ENCODE peak calls at places on chromosomes 11 and 22, in six cellular contexts. B is NCI-H1436; S is activated CD4-positive, alpha-beta T cell treated with anti-CD3 and anti-CD28 coated beads for 24 hours; X is HEK293T; G is PC-9; D is stimulated activated CD8-positive, alpha-beta memory T cell treated with anti-CD3 and anti-CD28 coated beads, Interleukin-4, amount 100 ng/mL, for 4 hours. O is an unnamed sample.

GRCh38 chr11:4087551-4087950 is 7.0 kb upstream of the RRM1 start:
- DNase-seq in B (no peak), S (no peak), D (no peak), G (no peak), X (no peak), O (no peak)

GRCh38 chr22:40436460-40437431 is 66.4 kb downstream of the SGSM3 start:
- DNase-seq in S (no peak), X (peak; percentile 58), D (no peak), B (peak; percentile 39), G (peak; percentile 44), O (peak; percentile 12)

GRCh38 chr22:28154856-28155255 is 235.8 kb upstream of the PITPNB start:
- DNase-seq in G (no peak), D (no peak), X (no peak), B (no peak), S (no peak), O (no peak)

GRCh38 chr11:40302669-40303068 is 1156.8 kb downstream of the LRRC4C start:
- DNase-seq in D (no peak), G (no peak), B (no peak), S (no peak), X (no peak), O (no peak)

GRCh38 chr11:75035911-75036536 is 47.3 kb downstream of the NEU3 start:
- DNase-seq in S (no peak), D (no peak), X (no peak), B (peak; percentile 3), G (peak; percentile 62), O (no peak)

GRCh38 chr11:111229604-111230003 is 15.9 kb upstream of the POU2AF2 start:
- DNase-seq in B (no peak), X (no peak), G (peak; percentile 29), D (no peak), S (no peak), O (no peak)

GRCh38 chr11:19079643-19080440 is 19.3 kb upstream of the MRGPRX2 start:
- DNase-seq in G (peak; percentile 100), S (no peak), D (no peak), B (no peak), X (no peak), O (no peak)

GRCh38 chr11:31106963-31107576 is 262.5 kb downstream of the DCDC1 start:
- DNase-seq in B (peak; percentile 22), S (peak; percentile 8), X (peak; percentile 64), D (no peak), G (peak; percentile 42), O (peak; percentile 1)

GRCh38 chr11:78961938-78962701 is 387.5 kb upstream of the NARS2 start:
- DNase-seq in D (no peak), B (peak; percentile 89), S (no peak), X (no peak), G (no peak), O (no peak)

GRCh38 chr11:62005231-62005661 is 37.8 kb upstream of the FTH1 start:
- DNase-seq in X (no peak), B (no peak), S (no peak), G (no peak), D (no peak), O (no peak)

GRCh38 chr11:1122356-1123002 is 35.3 kb upstream of the MUC5AC start:
- DNase-seq in D (no peak), S (no peak), X (no peak), G (no peak), B (no peak), O (no peak)

GRCh38 chr11:132848336-132848735 is 684.0 kb downstream of the OPCML start:
- DNase-seq in G (no peak), D (no peak), S (no peak), X (no peak), B (no peak), O (no peak)

GRCh38 chr11:16098827-16099226 is 257.5 kb downstream of the SOX6 start:
- DNase-seq in X (no peak), B (no peak), S (no peak), G (no peak), D (no peak), O (no peak)

GRCh38 chr11:2700415-2701211 is 819 bp upstream of the KCNQ1OT1 start:
- DNase-seq in S (no peak), B (no peak), G (peak; percentile 43), D (no peak), X (peak; percentile 33), O (no peak)

GRCh38 chr11:17846852-17847453 is 112.4 kb downstream of the KCNC1 start:
- DNase-seq in S (no peak), G (peak; percentile 47), B (no peak), X (peak; percentile 9), D (no peak), O (no peak)

GRCh38 chr11:111913031-111913861 is 712 bp downstream of the HSPB2 start:
- DNase-seq in X (no peak), D (no peak), G (no peak), S (no peak), B (no peak), O (no peak)

GRCh38 chr11:116723511-116723910 is 49.3 kb downstream of the BUD13 start:
- DNase-seq in B (no peak), S (no peak), G (no peak), D (no peak), X (no peak), O (no peak)

GRCh38 chr11:115488945-115489344 is 15.3 kb downstream of the CADM1 start:
- DNase-seq in X (no peak), G (peak; percentile 37), D (no peak), B (no peak), S (no peak), O (no peak)

GRCh38 chr11:2213384-2213842 is 41.8 kb upstream of the TH start:
- DNase-seq in G (no peak), B (no peak), D (peak; percentile 29), X (no peak), S (peak; percentile 16), O (no peak)

GRCh38 chr11:113339909-113340569 is 25.7 kb downstream of the TTC12 start:
- DNase-seq in X (no peak), D (no peak), B (no peak), S (no peak), G (no peak), O (no peak)

GRCh38 chr11:17978553-17979287 is 34.1 kb downstream of the SERGEF start:
- DNase-seq in B (peak; percentile 25), D (no peak), S (no peak), G (peak; percentile 48), X (peak; percentile 64), O (no peak)

GRCh38 chr11:110186456-110186855 is 93.3 kb downstream of the ZC3H12C start:
- DNase-seq in G (no peak), B (no peak), D (no peak), X (no peak), S (no peak), O (no peak)

GRCh38 chr22:22720201-22720723 is 75.8 kb downstream of the GGTLC2 start:
- DNase-seq in G (no peak), S (no peak), D (peak; percentile 21), X (peak; percentile 78), B (no peak), O (peak; percentile 61)

GRCh38 chr11:15622231-15622890 is 507.6 kb downstream of the INSC start:
- DNase-seq in S (no peak), G (no peak), X (no peak), B (no peak), D (no peak), O (no peak)

O was measured in GM18507.